ENCODE peak calls at places on chromosomes 16 and 17, in seven cellular contexts. One of them, this sample, is unnamed.

GRCh38 chr16:51418258-51418657 is 267.2 kb upstream of the SALL1 start:
- DNase-seq in IMR-90: no peak
- DNase-seq in neuronal stem cell: peak; percentile 66
- DNase-seq in mesendoderm: no peak
- DNase-seq in H1: no peak
- DNase-seq in trophoblast cell: no peak
- DNase-seq in mesenchymal stem cell: no peak
- DNase-seq in this sample: no peak

GRCh38 chr17:81020443-81020766 is 14.5 kb upstream of the BAIAP2 start:
- DNase-seq in trophoblast cell: no peak
- DNase-seq in neuronal stem cell: no peak
- DNase-seq in mesendoderm: no peak
- DNase-seq in IMR-90: no peak
- DNase-seq in H1: no peak
- DNase-seq in mesenchymal stem cell: no peak
- DNase-seq in this sample: no peak

GRCh38 chr17:7204335-7204734 is 15.3 kb downstream of the DLG4 start:
- DNase-seq in mesenchymal stem cell: no peak
- DNase-seq in IMR-90: no peak
- DNase-seq in trophoblast cell: no peak
- DNase-seq in neuronal stem cell: no peak
- DNase-seq in H1: no peak
- DNase-seq in mesendoderm: no peak
- DNase-seq in this sample: no peak

GRCh38 chr17:58535431-58535830 is 21.0 kb upstream of the MTMR4 start:
- DNase-seq in H1: no peak
- DNase-seq in IMR-90: peak; percentile 22
- DNase-seq in mesenchymal stem cell: peak; percentile 27
- DNase-seq in mesendoderm: no peak
- DNase-seq in trophoblast cell: peak; percentile 55
- DNase-seq in neuronal stem cell: no peak
- DNase-seq in this sample: no peak

GRCh38 chr17:46910179-46910927 is 12.6 kb upstream of the GOSR2 start:
- DNase-seq in neuronal stem cell: no peak
- DNase-seq in trophoblast cell: no peak
- DNase-seq in IMR-90: no peak
- DNase-seq in H1: no peak
- DNase-seq in mesendoderm: no peak
- DNase-seq in mesenchymal stem cell: no peak
- DNase-seq in this sample: no peak

GRCh38 chr17:81388612-81389367 is 6.5 kb upstream of the BAHCC1 start:
- DNase-seq in IMR-90: no peak
- DNase-seq in neuronal stem cell: no peak
- DNase-seq in mesendoderm: peak; percentile 89
- DNase-seq in mesenchymal stem cell: peak; percentile 67
- DNase-seq in H1: peak; percentile 65
- DNase-seq in trophoblast cell: no peak
- DNase-seq in this sample: peak; percentile 63

GRCh38 chr17:81494984-81495383 is 17.6 kb downstream of the ACTG1 start:
- DNase-seq in neuronal stem cell: no peak
- DNase-seq in mesendoderm: no peak
- DNase-seq in H1: no peak
- DNase-seq in trophoblast cell: peak; percentile 36
- DNase-seq in IMR-90: no peak
- DNase-seq in mesenchymal stem cell: no peak
- DNase-seq in this sample: no peak

GRCh38 chr17:19415311-19415710 is 4.3 kb downstream of the RNF112 start:
- DNase-seq in H1: no peak
- DNase-seq in mesendoderm: no peak
- DNase-seq in neuronal stem cell: no peak
- DNase-seq in IMR-90: no peak
- DNase-seq in mesenchymal stem cell: no peak
- DNase-seq in trophoblast cell: no peak
- DNase-seq in this sample: peak; percentile 39

GRCh38 chr17:19762515-19762961 is 14.4 kb upstream of the ALDH3A1 start:
- DNase-seq in trophoblast cell: peak; percentile 80
- DNase-seq in mesendoderm: peak; percentile 77
- DNase-seq in IMR-90: peak; percentile 59
- DNase-seq in neuronal stem cell: peak; percentile 52
- DNase-seq in mesenchymal stem cell: peak; percentile 57
- DNase-seq in H1: peak; percentile 87
- DNase-seq in this sample: peak; percentile 95

GRCh38 chr17:35846055-35846809 is 22.5 kb downstream of the HEATR9 start:
- DNase-seq in H1: no peak
- DNase-seq in mesenchymal stem cell: peak; percentile 37
- DNase-seq in IMR-90: peak; percentile 6
- DNase-seq in mesendoderm: no peak
- DNase-seq in neuronal stem cell: no peak
- DNase-seq in trophoblast cell: no peak
- DNase-seq in this sample: no peak
- H3K4me2 ChIP-seq in H1: no peak overlapping the region
- H3K4me2 ChIP-seq in mesenchymal stem cell: no peak overlapping the region
- H3K4me2 ChIP-seq in IMR-90: no peak overlapping the region
- H3K4me2 ChIP-seq in mesendoderm: no peak overlapping the region
- H3K4me2 ChIP-seq in neuronal stem cell: no peak overlapping the region
- H3K4me2 ChIP-seq in trophoblast cell: no peak overlapping the region
- H3K4me2 ChIP-seq in this sample: no peak overlapping the region

DNA sequence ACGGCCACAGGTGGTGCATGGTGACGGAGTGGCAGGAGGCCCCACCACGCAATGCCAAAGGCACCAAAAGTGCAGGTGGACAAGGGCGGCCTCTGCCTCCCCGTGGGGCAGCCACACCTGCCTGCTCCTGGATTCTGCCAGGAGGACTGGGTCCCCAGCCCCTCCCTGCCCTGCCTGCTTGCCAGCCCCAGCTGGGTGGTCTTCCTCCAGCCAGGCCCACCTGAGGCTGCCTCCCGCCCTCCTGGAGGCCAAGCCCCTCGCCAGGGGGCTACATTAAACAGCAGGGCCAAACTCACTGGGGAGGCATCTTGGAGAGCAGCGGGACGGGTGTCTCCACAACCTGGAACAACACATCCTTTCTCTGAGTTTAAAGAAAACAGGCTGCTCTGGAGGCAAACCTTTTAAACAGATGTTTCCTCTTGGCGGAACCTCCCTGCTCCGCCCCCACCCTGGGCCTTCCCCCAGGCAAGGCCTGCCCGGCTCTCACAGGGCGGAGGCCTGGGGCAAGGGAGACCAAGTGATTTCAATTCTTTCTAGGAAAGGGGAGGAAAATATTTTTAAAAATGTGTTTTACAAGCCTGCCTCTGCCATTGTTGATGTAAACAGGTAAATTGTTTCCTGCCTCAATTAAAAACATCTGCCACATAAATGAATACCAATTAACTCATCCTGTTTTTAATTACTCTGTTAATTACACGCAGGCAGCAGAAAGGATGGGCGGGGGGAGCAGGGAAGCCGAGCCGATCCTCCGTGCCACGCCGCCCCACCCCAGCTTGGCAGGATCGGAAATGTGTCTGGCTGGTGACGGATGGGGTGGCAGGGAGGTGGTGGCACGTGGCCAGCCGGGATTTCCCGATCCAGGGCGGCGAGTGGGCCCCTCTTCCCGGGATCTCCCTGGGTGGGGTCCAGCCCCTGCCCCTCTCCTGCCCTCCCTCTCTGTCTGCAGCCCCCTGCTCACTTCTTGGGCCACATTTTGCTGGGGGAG is 54.5 kb upstream of the PABPN1L start:
- DNase-seq in neuronal stem cell: no peak
- DNase-seq in mesenchymal stem cell: peak; percentile 13
- DNase-seq in mesendoderm: no peak
- DNase-seq in H1: no peak
- DNase-seq in IMR-90: peak; percentile 61
- DNase-seq in trophoblast cell: peak; percentile 77
- DNase-seq in this sample: peak; percentile 53
- H2BK5ac ChIP-seq in neuronal stem cell: no peak overlapping the region
- H2BK5ac ChIP-seq in mesenchymal stem cell: no peak overlapping the region
- H2BK5ac ChIP-seq in mesendoderm: no peak overlapping the region
- H2BK5ac ChIP-seq in H1: peak overlapping the region; percentile 35
- H2BK5ac ChIP-seq in IMR-90: no peak overlapping the region
- H2BK5ac ChIP-seq in trophoblast cell: no peak overlapping the region
- H2BK5ac ChIP-seq in this sample: no peak overlapping the region

GRCh38 chr16:1311738-1312458 is 2.5 kb downstream of the UBE2I start:
- DNase-seq in mesendoderm: no peak
- DNase-seq in mesenchymal stem cell: no peak
- DNase-seq in H1: no peak
- DNase-seq in neuronal stem cell: no peak
- DNase-seq in trophoblast cell: no peak
- DNase-seq in IMR-90: peak; percentile 17
- DNase-seq in this sample: no peak
- H3K9ac ChIP-seq in mesendoderm: peak overlapping the region; percentile 79
- H3K9ac ChIP-seq in mesenchymal stem cell: peak overlapping the region; percentile 92
- H3K9ac ChIP-seq in H1: no peak overlapping the region
- H3K9ac ChIP-seq in neuronal stem cell: peak overlapping the region; percentile 88
- H3K9ac ChIP-seq in trophoblast cell: peak overlapping the region; percentile 55
- H3K9ac ChIP-seq in IMR-90: peak overlapping the region; percentile 90
- H3K9ac ChIP-seq in this sample: no peak overlapping the region

GRCh38 chr17:48960834-48961515 is 7.4 kb downstream of the GIP start:
- DNase-seq in mesendoderm: peak; percentile 46
- DNase-seq in IMR-90: no peak
- DNase-seq in H1: peak; percentile 65
- DNase-seq in neuronal stem cell: no peak
- DNase-seq in trophoblast cell: no peak
- DNase-seq in mesenchymal stem cell: no peak
- DNase-seq in this sample: peak; percentile 66

GRCh38 chr17:48961516-48962233 is 6.7 kb downstream of the GIP start:
- DNase-seq in neuronal stem cell: no peak
- DNase-seq in mesenchymal stem cell: peak; percentile 66
- DNase-seq in H1: peak; percentile 66
- DNase-seq in IMR-90: peak; percentile 63
- DNase-seq in mesendoderm: peak; percentile 77
- DNase-seq in trophoblast cell: no peak
- DNase-seq in this sample: peak; percentile 87
- H3K4me2 ChIP-seq in neuronal stem cell: no peak overlapping the region
- H3K4me2 ChIP-seq in mesenchymal stem cell: no peak overlapping the region
- H3K4me2 ChIP-seq in H1: peak overlapping the region; percentile 54
- H3K4me2 ChIP-seq in IMR-90: peak overlapping the region; percentile 34
- H3K4me2 ChIP-seq in mesendoderm: no peak overlapping the region
- H3K4me2 ChIP-seq in trophoblast cell: peak overlapping the region; percentile 1
- H3K4me2 ChIP-seq in this sample: peak overlapping the region; percentile 38

GRCh38 chr16:82580293-82580900 is 46.4 kb upstream of the CDH13 start:
- DNase-seq in IMR-90: no peak
- DNase-seq in mesendoderm: peak; percentile 40
- DNase-seq in neuronal stem cell: no peak
- DNase-seq in mesenchymal stem cell: no peak
- DNase-seq in trophoblast cell: no peak
- DNase-seq in H1: no peak
- DNase-seq in this sample: no peak
- H2BK5ac ChIP-seq in IMR-90: no peak overlapping the region
- H2BK5ac ChIP-seq in mesendoderm: no peak overlapping the region
- H2BK5ac ChIP-seq in neuronal stem cell: no peak overlapping the region
- H2BK5ac ChIP-seq in mesenchymal stem cell: no peak overlapping the region
- H2BK5ac ChIP-seq in trophoblast cell: no peak overlapping the region
- H2BK5ac ChIP-seq in H1: no peak overlapping the region
- H2BK5ac ChIP-seq in this sample: no peak overlapping the region

DNA sequence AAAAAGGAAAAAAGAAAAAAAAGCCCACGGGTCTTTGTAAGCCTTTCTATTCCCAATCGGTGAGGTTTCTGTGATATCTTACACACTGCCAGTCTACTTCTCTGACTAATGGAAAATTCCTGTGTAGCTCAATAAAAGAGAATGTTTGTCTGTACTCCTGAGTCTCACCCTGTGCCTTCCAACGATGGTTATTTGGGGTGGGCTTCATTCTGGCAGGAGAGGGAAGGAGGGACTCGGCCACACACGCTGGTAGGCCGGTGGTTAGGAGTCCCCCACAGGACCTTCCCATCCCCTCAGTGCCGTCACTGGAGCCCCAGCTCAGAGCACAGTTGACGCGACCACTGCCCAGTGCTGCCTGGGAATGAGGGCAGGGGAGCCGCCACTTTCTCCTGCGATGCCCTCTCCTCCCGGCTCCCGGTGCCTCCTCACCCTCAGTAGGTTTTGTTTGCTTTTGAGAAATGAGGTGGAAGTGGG is 68.0 kb downstream of the AMFR start:
- DNase-seq in trophoblast cell: peak; percentile 22
- DNase-seq in mesendoderm: peak; percentile 29
- DNase-seq in H1: peak; percentile 56
- DNase-seq in neuronal stem cell: no peak
- DNase-seq in IMR-90: peak; percentile 63
- DNase-seq in mesenchymal stem cell: peak; percentile 73
- DNase-seq in this sample: peak; percentile 42
- H3K9ac ChIP-seq in trophoblast cell: no peak overlapping the region
- H3K9ac ChIP-seq in mesendoderm: peak overlapping the region; percentile 35
- H3K9ac ChIP-seq in H1: no peak overlapping the region
- H3K9ac ChIP-seq in neuronal stem cell: no peak overlapping the region
- H3K9ac ChIP-seq in IMR-90: peak overlapping the region; percentile 58
- H3K9ac ChIP-seq in mesenchymal stem cell: peak overlapping the region; percentile 95
- H3K9ac ChIP-seq in this sample: no peak overlapping the region

GRCh38 chr17:62033317-62033716 is 31.8 kb downstream of the MED13 start:
- DNase-seq in IMR-90: no peak
- DNase-seq in trophoblast cell: no peak
- DNase-seq in H1: no peak
- DNase-seq in neuronal stem cell: no peak
- DNase-seq in mesendoderm: no peak
- DNase-seq in mesenchymal stem cell: no peak
- DNase-seq in this sample: no peak
- H3K4me2 ChIP-seq in IMR-90: no peak overlapping the region
- H3K4me2 ChIP-seq in trophoblast cell: no peak overlapping the region
- H3K4me2 ChIP-seq in H1: no peak overlapping the region
- H3K4me2 ChIP-seq in neuronal stem cell: no peak overlapping the region
- H3K4me2 ChIP-seq in mesendoderm: no peak overlapping the region
- H3K4me2 ChIP-seq in mesenchymal stem cell: no peak overlapping the region
- H3K4me2 ChIP-seq in this sample: no peak overlapping the region